ENCODE peak calls at places on chromosomes 13 and 19, in seven cellular contexts. One of them, this sample, is unnamed.

GRCh38 chr13:110485604-110486003 is 75.9 kb downstream of the RAB20 start:
- DNase-seq in breast epithelium: no peak
- DNase-seq in substantia nigra: no peak
- DNase-seq in CD4-positive, alpha-beta T cell: no peak
- DNase-seq in body of pancreas: no peak
- DNase-seq in tibial artery: no peak
- DNase-seq in adrenal gland: no peak
- DNase-seq in this sample: no peak

GRCh38 chr19:39246951-39247669 is 1.5 kb downstream of the IFNL4 start:
- DNase-seq in breast epithelium: no peak
- DNase-seq in substantia nigra: no peak
- DNase-seq in CD4-positive, alpha-beta T cell: no peak
- DNase-seq in body of pancreas: peak; percentile 34
- DNase-seq in tibial artery: no peak
- DNase-seq in adrenal gland: peak; percentile 22
- DNase-seq in this sample: peak; percentile 31

GRCh38 chr13:114140131-114140908 is 7.9 kb upstream of the RASA3 start:
- DNase-seq in breast epithelium: no peak
- DNase-seq in substantia nigra: no peak
- DNase-seq in CD4-positive, alpha-beta T cell: peak; percentile 37
- DNase-seq in body of pancreas: no peak
- DNase-seq in tibial artery: no peak
- DNase-seq in adrenal gland: no peak
- DNase-seq in this sample: no peak

GRCh38 chr19:2303209-2303798 is 4.7 kb downstream of the LINGO3 start:
- DNase-seq in breast epithelium: no peak
- DNase-seq in substantia nigra: no peak
- DNase-seq in CD4-positive, alpha-beta T cell: no peak
- DNase-seq in body of pancreas: no peak
- DNase-seq in tibial artery: no peak
- DNase-seq in adrenal gland: no peak
- DNase-seq in this sample: no peak

GRCh38 chr19:19615086-19615485 is 3.4 kb downstream of the PBX4 start:
- DNase-seq in breast epithelium: no peak
- DNase-seq in substantia nigra: no peak
- DNase-seq in CD4-positive, alpha-beta T cell: no peak
- DNase-seq in body of pancreas: no peak
- DNase-seq in tibial artery: no peak
- DNase-seq in adrenal gland: no peak
- DNase-seq in this sample: no peak

GRCh38 chr13:24220086-24220703 is 59.7 kb downstream of the SPATA13 start:
- DNase-seq in breast epithelium: no peak
- DNase-seq in substantia nigra: no peak
- DNase-seq in CD4-positive, alpha-beta T cell: peak; percentile 30
- DNase-seq in body of pancreas: peak; percentile 83
- DNase-seq in tibial artery: peak; percentile 57
- DNase-seq in adrenal gland: peak; percentile 68
- DNase-seq in this sample: no peak

GRCh38 chr19:39410620-39411005 is 1.9 kb upstream of the PLEKHG2 start:
- DNase-seq in breast epithelium: no peak
- DNase-seq in substantia nigra: no peak
- DNase-seq in CD4-positive, alpha-beta T cell: no peak
- DNase-seq in body of pancreas: no peak
- DNase-seq in tibial artery: no peak
- DNase-seq in adrenal gland: no peak
- DNase-seq in this sample: no peak

GRCh38 chr13:31896427-31896826 is 135.1 kb upstream of the FRY start:
- DNase-seq in breast epithelium: no peak
- DNase-seq in substantia nigra: no peak
- DNase-seq in CD4-positive, alpha-beta T cell: no peak
- DNase-seq in body of pancreas: no peak
- DNase-seq in tibial artery: peak; percentile 48
- DNase-seq in adrenal gland: no peak
- DNase-seq in this sample: no peak

GRCh38 chr19:49455729-49456128 is 2.7 kb downstream of the ALDH16A1 start:
- DNase-seq in breast epithelium: no peak
- DNase-seq in substantia nigra: no peak
- DNase-seq in CD4-positive, alpha-beta T cell: no peak
- DNase-seq in body of pancreas: no peak
- DNase-seq in tibial artery: no peak
- DNase-seq in adrenal gland: no peak
- DNase-seq in this sample: no peak

GRCh38 chr13:60000081-60000480 is 163.6 kb downstream of the DIAPH3 start:
- DNase-seq in breast epithelium: no peak
- DNase-seq in substantia nigra: no peak
- DNase-seq in CD4-positive, alpha-beta T cell: no peak
- DNase-seq in body of pancreas: no peak
- DNase-seq in tibial artery: no peak
- DNase-seq in adrenal gland: no peak
- DNase-seq in this sample: no peak

GRCh38 chr13:59750860-59751259 is 412.9 kb downstream of the DIAPH3 start:
- DNase-seq in breast epithelium: no peak
- DNase-seq in substantia nigra: peak; percentile 7
- DNase-seq in CD4-positive, alpha-beta T cell: no peak
- DNase-seq in body of pancreas: peak; percentile 31
- DNase-seq in tibial artery: no peak
- DNase-seq in adrenal gland: no peak
- DNase-seq in this sample: no peak

GRCh38 chr13:80988752-80989151 is 647.8 kb upstream of the SPRY2 start:
- DNase-seq in breast epithelium: no peak
- DNase-seq in substantia nigra: no peak
- DNase-seq in CD4-positive, alpha-beta T cell: no peak
- DNase-seq in body of pancreas: no peak
- DNase-seq in tibial artery: no peak
- DNase-seq in adrenal gland: no peak
- DNase-seq in this sample: peak; percentile 39

GRCh38 chr19:48746120-48746519 is 589 bp downstream of the IZUMO1 start:
- DNase-seq in breast epithelium: no peak
- DNase-seq in substantia nigra: no peak
- DNase-seq in CD4-positive, alpha-beta T cell: no peak
- DNase-seq in body of pancreas: no peak
- DNase-seq in tibial artery: no peak
- DNase-seq in adrenal gland: no peak
- DNase-seq in this sample: no peak

GRCh38 chr13:54965881-54966280 is 1937.3 kb downstream of the OLFM4 start:
- DNase-seq in breast epithelium: no peak
- DNase-seq in substantia nigra: no peak
- DNase-seq in CD4-positive, alpha-beta T cell: no peak
- DNase-seq in body of pancreas: no peak
- DNase-seq in tibial artery: no peak
- DNase-seq in adrenal gland: no peak
- DNase-seq in this sample: no peak

DNA sequence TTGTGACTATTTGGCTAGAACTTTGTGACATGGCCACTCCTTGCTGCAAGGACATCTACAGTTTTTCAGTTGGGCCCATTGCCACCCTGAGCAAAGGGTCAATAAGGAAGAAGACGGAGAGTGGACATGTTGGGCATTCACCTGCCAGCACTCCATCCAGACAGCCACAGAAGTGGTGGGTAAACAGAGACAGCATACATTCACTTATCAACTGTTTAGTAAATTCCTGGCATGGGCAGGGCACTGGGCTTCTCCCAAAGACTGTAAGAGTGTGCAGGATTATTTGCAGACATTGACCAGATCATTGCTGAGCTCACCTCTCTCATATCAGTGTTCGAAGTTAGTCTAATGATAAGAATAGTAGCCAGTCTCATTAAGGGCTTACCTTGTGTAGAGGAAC is 29.2 kb downstream of the SIPA1L3 start:
- DNase-seq in breast epithelium: no peak
- DNase-seq in substantia nigra: no peak
- DNase-seq in CD4-positive, alpha-beta T cell: no peak
- DNase-seq in body of pancreas: peak; percentile 22
- DNase-seq in tibial artery: no peak
- DNase-seq in adrenal gland: no peak
- DNase-seq in this sample: no peak
- H3K27ac ChIP-seq in breast epithelium: no peak overlapping the region
- H3K27ac ChIP-seq in substantia nigra: no peak overlapping the region
- H3K27ac ChIP-seq in CD4-positive, alpha-beta T cell: no peak overlapping the region
- H3K27ac ChIP-seq in body of pancreas: peak overlapping the region; percentile 23
- H3K27ac ChIP-seq in tibial artery: no peak overlapping the region
- H3K27ac ChIP-seq in adrenal gland: no peak overlapping the region
- H3K27ac ChIP-seq in this sample: no peak overlapping the region

GRCh38 chr19:14021474-14021873 is 6.5 kb upstream of the RLN3 start:
- DNase-seq in breast epithelium: no peak
- DNase-seq in substantia nigra: no peak
- DNase-seq in CD4-positive, alpha-beta T cell: no peak
- DNase-seq in body of pancreas: no peak
- DNase-seq in tibial artery: no peak
- DNase-seq in adrenal gland: no peak
- DNase-seq in this sample: no peak

GRCh38 chr19:14012378-14012915 is 6.3 kb upstream of the RFX1 start:
- DNase-seq in breast epithelium: no peak
- DNase-seq in substantia nigra: no peak
- DNase-seq in CD4-positive, alpha-beta T cell: no peak
- DNase-seq in body of pancreas: no peak
- DNase-seq in tibial artery: no peak
- DNase-seq in adrenal gland: no peak
- DNase-seq in this sample: no peak

GRCh38 chr19:14019100-14019499 is 8.8 kb upstream of the RLN3 start:
- DNase-seq in breast epithelium: no peak
- DNase-seq in substantia nigra: no peak
- DNase-seq in CD4-positive, alpha-beta T cell: no peak
- DNase-seq in body of pancreas: no peak
- DNase-seq in tibial artery: no peak
- DNase-seq in adrenal gland: no peak
- DNase-seq in this sample: no peak

GRCh38 chr19:14015454-14016035 is 9.4 kb upstream of the RFX1 start:
- DNase-seq in breast epithelium: no peak
- DNase-seq in substantia nigra: no peak
- DNase-seq in CD4-positive, alpha-beta T cell: no peak
- DNase-seq in body of pancreas: no peak
- DNase-seq in tibial artery: no peak
- DNase-seq in adrenal gland: no peak
- DNase-seq in this sample: no peak
- H3K27ac ChIP-seq in breast epithelium: no peak overlapping the region
- H3K27ac ChIP-seq in substantia nigra: no peak overlapping the region
- H3K27ac ChIP-seq in CD4-positive, alpha-beta T cell: no peak overlapping the region
- H3K27ac ChIP-seq in body of pancreas: no peak overlapping the region
- H3K27ac ChIP-seq in tibial artery: no peak overlapping the region
- H3K27ac ChIP-seq in adrenal gland: no peak overlapping the region
- H3K27ac ChIP-seq in this sample: no peak overlapping the region

DNA sequence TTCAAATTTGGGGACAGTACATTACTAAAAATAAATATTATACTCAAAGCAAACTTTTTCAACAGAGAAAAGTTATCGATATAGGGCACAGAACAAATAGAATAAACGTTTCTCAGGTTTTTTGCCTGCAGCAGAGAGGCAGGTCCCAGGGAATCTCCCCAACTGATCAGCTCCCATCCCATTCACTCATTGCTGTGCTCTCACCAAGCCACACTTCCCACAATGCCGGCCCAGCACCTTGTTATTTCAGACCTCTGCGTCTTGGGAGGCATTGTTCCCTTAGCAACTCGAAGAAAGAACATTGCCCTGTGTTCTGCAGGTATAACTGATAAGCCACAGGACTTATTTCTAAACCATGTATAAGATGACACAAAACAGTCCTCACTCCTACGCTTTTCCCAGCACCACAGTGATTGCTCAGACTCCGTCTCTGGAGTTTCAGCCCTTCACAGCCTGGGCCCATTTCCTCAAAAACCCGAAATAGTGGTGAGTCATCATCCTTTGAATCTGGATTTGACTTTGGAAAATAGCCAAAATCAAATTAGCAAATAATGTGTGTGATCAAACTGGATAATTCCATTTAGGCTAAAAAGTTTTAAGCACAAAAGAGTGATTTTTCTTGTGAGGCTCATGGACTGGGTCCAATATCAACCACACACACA is 100.4 kb downstream of the DCLK1 start:
- DNase-seq in breast epithelium: no peak
- DNase-seq in substantia nigra: no peak
- DNase-seq in CD4-positive, alpha-beta T cell: no peak
- DNase-seq in body of pancreas: no peak
- DNase-seq in tibial artery: peak; percentile 26
- DNase-seq in adrenal gland: no peak
- DNase-seq in this sample: no peak
- H3K27ac ChIP-seq in breast epithelium: peak overlapping the region; percentile 42
- H3K27ac ChIP-seq in substantia nigra: no peak overlapping the region
- H3K27ac ChIP-seq in CD4-positive, alpha-beta T cell: no peak overlapping the region
- H3K27ac ChIP-seq in body of pancreas: no peak overlapping the region
- H3K27ac ChIP-seq in tibial artery: no peak overlapping the region
- H3K27ac ChIP-seq in adrenal gland: no peak overlapping the region
- H3K27ac ChIP-seq in this sample: peak overlapping the region; percentile 12

GRCh38 chr19:41193420-41194156 is 569 bp downstream of the CYP2S1 start:
- DNase-seq in breast epithelium: no peak
- DNase-seq in substantia nigra: no peak
- DNase-seq in CD4-positive, alpha-beta T cell: no peak
- DNase-seq in body of pancreas: no peak
- DNase-seq in tibial artery: no peak
- DNase-seq in adrenal gland: no peak
- DNase-seq in this sample: no peak

GRCh38 chr19:41195675-41196497 is 2.9 kb downstream of the CYP2S1 start:
- DNase-seq in breast epithelium: no peak
- DNase-seq in substantia nigra: no peak
- DNase-seq in CD4-positive, alpha-beta T cell: no peak
- DNase-seq in body of pancreas: no peak
- DNase-seq in tibial artery: no peak
- DNase-seq in adrenal gland: no peak
- DNase-seq in this sample: no peak

GRCh38 chr19:41189425-41190065 is 3.5 kb upstream of the CYP2S1 start:
- DNase-seq in breast epithelium: no peak
- DNase-seq in substantia nigra: no peak
- DNase-seq in CD4-positive, alpha-beta T cell: no peak
- DNase-seq in body of pancreas: no peak
- DNase-seq in tibial artery: no peak
- DNase-seq in adrenal gland: no peak
- DNase-seq in this sample: no peak

GRCh38 chr19:41194157-41194552 is 1.1 kb downstream of the CYP2S1 start:
- DNase-seq in breast epithelium: no peak
- DNase-seq in substantia nigra: no peak
- DNase-seq in CD4-positive, alpha-beta T cell: no peak
- DNase-seq in body of pancreas: no peak
- DNase-seq in tibial artery: no peak
- DNase-seq in adrenal gland: no peak
- DNase-seq in this sample: no peak

DNA sequence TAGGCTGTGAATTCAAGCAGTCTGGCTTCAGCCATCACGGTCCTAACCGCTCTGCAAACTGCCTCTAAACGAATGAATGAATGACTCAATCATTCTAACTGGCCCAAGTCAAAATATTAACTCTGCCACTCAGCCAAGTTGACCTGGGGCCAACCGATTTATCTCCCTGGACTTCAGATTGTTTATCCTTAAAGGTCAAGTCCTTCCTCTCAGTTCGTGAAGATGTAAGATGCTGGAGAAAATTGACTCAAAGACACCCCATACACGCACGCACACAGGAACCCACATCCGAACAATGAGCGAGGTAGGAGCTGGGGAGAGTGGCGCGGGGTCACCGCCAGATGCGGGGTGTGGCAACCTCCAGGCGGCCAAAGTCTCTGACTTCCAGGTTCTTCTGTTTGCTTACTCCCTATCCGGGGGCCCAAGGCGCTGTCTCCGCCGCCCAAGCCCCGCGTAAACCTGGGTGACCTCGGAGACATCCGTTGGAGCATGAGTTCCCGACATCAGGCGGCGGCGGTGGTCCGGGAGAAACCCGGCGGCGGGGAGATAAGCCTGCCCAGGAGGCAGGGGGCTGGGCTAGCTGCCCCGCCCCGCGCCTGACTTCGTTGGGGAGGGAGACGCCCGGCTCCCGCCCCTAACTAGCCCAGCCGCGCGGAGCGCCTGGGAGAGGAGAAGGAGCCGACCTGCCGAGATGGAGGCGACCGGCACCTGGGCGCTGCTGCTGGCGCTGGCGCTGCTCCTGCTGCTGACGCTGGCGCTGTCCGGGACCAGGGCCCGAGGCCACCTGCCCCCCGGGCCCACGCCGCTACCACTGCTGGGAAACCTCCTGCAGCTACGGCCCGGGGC is at the start of gene CYP2S1:
- DNase-seq in breast epithelium: no peak
- DNase-seq in substantia nigra: no peak
- DNase-seq in CD4-positive, alpha-beta T cell: no peak
- DNase-seq in body of pancreas: peak; percentile 19
- DNase-seq in tibial artery: no peak
- DNase-seq in adrenal gland: no peak
- DNase-seq in this sample: no peak
- H3K27ac ChIP-seq in breast epithelium: no peak within 1 kb of the TSS
- H3K27ac ChIP-seq in substantia nigra: no peak within 1 kb of the TSS
- H3K27ac ChIP-seq in CD4-positive, alpha-beta T cell: no peak within 1 kb of the TSS
- H3K27ac ChIP-seq in body of pancreas: no peak within 1 kb of the TSS
- H3K27ac ChIP-seq in tibial artery: no peak within 1 kb of the TSS
- H3K27ac ChIP-seq in adrenal gland: no peak within 1 kb of the TSS
- H3K27ac ChIP-seq in this sample: no peak within 1 kb of the TSS